ENCODE peak calls at places on chromosome 14, in seven cellular contexts. Q is effector memory CD4-positive, alpha-beta T cell; U is bronchial epithelial cell; Z is fibroblast of lung; I is adrenal gland; D is BE2C; Y is uterus. K is an unnamed sample. For H3K27me3 and H3K36me3, the result is how much of the 10 kb centered on the place peaks cover.

GRCh38 chr14:91412939-91413338 is 4.7 kb downstream of the CCDC88C start:
- DNase-seq in U (no peak), I (no peak), Z (no peak), D (no peak), Q (no peak), Y (no peak), K (no peak)

GRCh38 chr14:30375280-30375892 is 183.6 kb upstream of the G2E3 start:
- DNase-seq in I (peak), Q (peak), Y (peak), D (peak), U (peak), Z (peak), K (peak)

GRCh38 chr14:103533137-103533998 is 4.4 kb downstream of the TRMT61A start:
- DNase-seq in Y (peak), I (no peak), D (no peak), Q (no peak), U (no peak), Z (no peak), K (no peak)

GRCh38 chr14:86055512-86055911 is 525.6 kb downstream of the FLRT2 start:
- DNase-seq in Q (no peak), I (no peak), U (peak), D (no peak), Y (no peak), Z (peak), K (no peak)

GRCh38 chr14:106665814-106666213 is 1139.4 kb downstream of the TMEM121 start:
- DNase-seq in D (no peak), U (no peak), Z (no peak), Y (no peak), I (no peak), Q (no peak), K (no peak)

GRCh38 chr14:79451601-79452000 is 759.7 kb downstream of the DIO2 start:
- DNase-seq in D (no peak), I (no peak), U (no peak), Q (no peak), Y (no peak), Z (no peak), K (no peak)

GRCh38 chr14:75562048-75562447 is 16.4 kb upstream of the FLVCR2 start:
- DNase-seq in D (no peak), Y (no peak), I (no peak), U (peak), Z (no peak), Q (no peak), K (no peak)

GRCh38 chr14:91229743-91230200 is 14.7 kb downstream of the GPR68 start:
- DNase-seq in Y (no peak), U (peak), Q (peak), D (no peak), Z (peak), I (no peak), K (peak)

GRCh38 chr14:76763362-76764041 is 2.2 kb downstream of the VASH1 start:
- DNase-seq in I (no peak), U (no peak), Z (peak), D (no peak), Y (no peak), Q (no peak), K (no peak)

GRCh38 chr14:92635031-92635430 is 113.4 kb downstream of the LGMN start:
- DNase-seq in D (peak), I (no peak), Q (no peak), U (no peak), Y (no peak), Z (no peak), K (no peak)

GRCh38 chr14:60878536-60878935 is 102.3 kb downstream of the TRMT5 start:
- DNase-seq in U (no peak), Y (no peak), D (no peak), Z (peak), Q (no peak), I (no peak), K (no peak)

GRCh38 chr14:24631749-24632335 is 2.1 kb downstream of the GZMB start:
- DNase-seq in Y (no peak), D (no peak), Q (no peak), U (no peak), Z (no peak), I (no peak), K (no peak)

GRCh38 chr14:104824353-104824997 is 23.6 kb downstream of the ZBTB42 start:
- DNase-seq in Z (no peak), D (no peak), Q (no peak), Y (no peak), I (no peak), U (no peak), K (no peak)

GRCh38 chr14:64654072-64654899 is 49.9 kb upstream of the PLEKHG3 start:
- DNase-seq in I (no peak), U (peak), Z (peak), D (no peak), Q (no peak), Y (no peak), K (peak)

GRCh38 chr14:90797451-90797850 is 18.8 kb downstream of the TTC7B start:
- DNase-seq in D (no peak), U (no peak), Q (no peak), I (no peak), Z (no peak), Y (no peak), K (no peak)

GRCh38 chr14:77305696-77306095 is 15.0 kb downstream of the POMT2 start:
- DNase-seq in Z (no peak), U (no peak), D (no peak), Y (no peak), Q (no peak), I (no peak), K (no peak)

GRCh38 chr14:21486640-21487087 is 9.7 kb downstream of the TOX4 start:
- DNase-seq in Z (peak), U (no peak), Q (no peak), Y (no peak), I (no peak), D (no peak), K (peak)

GRCh38 chr14:32603992-32604391 is 274.9 kb downstream of the AKAP6 start:
- DNase-seq in U (no peak), D (no peak), Y (no peak), Q (no peak), I (no peak), Z (no peak), K (no peak)

GRCh38 chr14:20247651-20248246 is 8.7 kb downstream of the OR11H4 start:
- DNase-seq in U (peak), Z (no peak), Y (no peak), Q (no peak), I (no peak), D (no peak), K (no peak)

GRCh38 chr14:71693373-71693772 is 238.9 kb upstream of the RGS6 start:
- DNase-seq in Z (peak), Y (no peak), D (no peak), Q (no peak), U (peak), I (no peak), K (peak)

GRCh38 chr14:53894456-53894855 is 62.2 kb downstream of the BMP4 start:
- DNase-seq in U (peak), Y (no peak), D (no peak), Z (peak), I (no peak), Q (no peak), K (peak)

GRCh38 chr14:57462551-57462950 is 31.1 kb downstream of the CCDC198 start:
- DNase-seq in Y (no peak), D (no peak), U (peak), Q (no peak), Z (no peak), I (no peak), K (no peak)

GRCh38 chr14:39109893-39110715 is 4.0 kb upstream of the GEMIN2 start:
- DNase-seq in D (no peak), Y (no peak), Q (no peak), Z (no peak), I (no peak), U (no peak), K (no peak)

GRCh38 chr14:91154851-91155625 is 41.2 kb downstream of the DGLUCY start:
- DNase-seq in Z (peak), D (peak), Q (no peak), U (peak), Y (peak), I (peak), K (peak)

GRCh38 chr14:30287579-30288445 is 271.1 kb upstream of the G2E3 start:
- DNase-seq in Y (no peak), U (no peak), Q (no peak), D (no peak), I (no peak), Z (peak), K (no peak)

GRCh38 chr14:104523546-104523935 is 56.0 kb upstream of the C14orf180 start:
- DNase-seq in Q (no peak), D (no peak), I (no peak), Y (no peak), Z (no peak), U (no peak), K (no peak)

GRCh38 chr14:32933623-32933942 is 5.1 kb upstream of the NPAS3 start:
- DNase-seq in I (no peak), Y (no peak), Q (no peak), Z (peak), U (no peak), D (no peak), K (peak)

GRCh38 chr14:35122696-35123387 is 490 bp downstream of the PRORP start:
- DNase-seq in U (peak), Q (no peak), D (no peak), Z (peak), I (peak), Y (no peak), K (peak)

GRCh38 chr14:95211721-95212504 is 54.6 kb upstream of the DICER1 start:
- DNase-seq in U (no peak), D (no peak), Z (no peak), Q (no peak), I (no peak), Y (no peak), K (no peak)

GRCh38 chr14:85444685-85445084 is 85.3 kb upstream of the FLRT2 start:
- DNase-seq in Q (no peak), I (no peak), D (peak), U (no peak), Z (peak), Y (no peak), K (peak)

GRCh38 chr14:76760331-76761197 is 704 bp upstream of the VASH1 start:
- DNase-seq in Z (no peak), I (no peak), Q (no peak), Y (no peak), D (no peak), U (no peak), K (no peak)

GRCh38 chr14:69839017-69839416 is 40.2 kb upstream of the SMOC1 start:
- DNase-seq in U (no peak), Q (no peak), Z (no peak), Y (no peak), D (no peak), I (no peak), K (no peak)

GRCh38 chr14:91361236-91361811 is 56.3 kb downstream of the CCDC88C start:
- DNase-seq in U (peak), Y (no peak), I (peak), Z (no peak), D (no peak), Q (no peak), K (no peak)

GRCh38 chr14:52950898-52951729 is at the start of gene FERMT2:
- DNase-seq in D (peak), Y (peak), I (peak), Z (peak), U (peak), Q (peak), K (peak)

GRCh38 chr14:65465584-65465983 is 53.1 kb downstream of the FUT8 start:
- DNase-seq in Q (no peak), Z (no peak), U (no peak), Y (no peak), I (no peak), D (no peak), K (no peak)

GRCh38 chr14:95730126-95730525 is 16.2 kb upstream of the TCL1A start:
- DNase-seq in D (no peak), I (no peak), Y (no peak), U (no peak), Z (no peak), Q (no peak), K (no peak)

GRCh38 chr14:50741571-50741970 is 73.5 kb upstream of the SAV1 start:
- DNase-seq in U (peak), Q (no peak), Y (no peak), I (no peak), Z (peak), D (no peak), K (peak)

GRCh38 chr14:39219075-39219499 is 14.6 kb upstream of the MIA2 start:
- DNase-seq in Y (no peak), Q (no peak), U (no peak), Z (peak), I (no peak), D (no peak), K (peak)

DNA sequence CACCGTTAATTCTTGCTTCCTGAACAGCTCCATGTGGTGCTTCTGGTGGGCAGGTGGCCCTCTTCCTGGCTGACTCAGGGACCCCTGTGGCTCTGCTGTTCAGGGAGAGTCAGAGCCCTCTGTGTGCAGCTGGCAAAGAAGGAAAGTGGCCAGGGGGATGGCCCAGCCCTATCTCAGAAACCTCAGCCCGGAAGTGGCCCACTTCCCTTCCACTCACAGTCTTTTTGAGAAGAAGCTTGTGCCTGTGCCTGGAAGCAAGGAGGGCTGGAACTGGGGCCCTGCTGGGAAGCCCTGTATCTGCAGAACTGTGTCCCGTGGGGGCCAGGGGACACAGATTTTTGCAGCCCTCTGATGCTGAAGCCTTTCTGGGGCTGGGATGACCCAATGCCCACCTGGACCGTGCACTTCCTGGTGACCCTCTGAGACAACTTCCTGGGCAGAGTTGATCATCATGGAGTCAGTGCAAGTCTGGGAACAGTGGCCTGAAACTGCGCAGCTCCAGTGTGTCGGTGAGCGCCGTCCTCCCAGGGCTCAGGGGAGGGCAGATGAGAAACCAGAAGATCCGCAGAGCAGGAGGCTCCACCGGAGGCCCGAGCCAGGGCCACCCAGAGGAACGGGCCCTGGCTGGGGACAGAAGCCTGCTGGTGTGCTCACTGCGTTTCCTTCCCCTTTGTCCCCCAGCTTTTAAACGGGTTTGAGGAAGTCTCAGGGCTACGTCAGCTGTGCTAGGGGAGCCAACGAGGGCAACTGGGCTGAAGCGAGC is 217.3 kb upstream of the RTL1 start:
- DNase-seq in D (no peak), Y (peak), U (no peak), Z (peak), I (peak), Q (no peak), K (no peak)
- H3K4me3 ChIP-seq in D (no peak), Y (no peak), U (no peak), Z (no peak), I (no peak), Q (no peak), K (no peak)

GRCh38 chr14:59601056-59601455 is 24.4 kb upstream of the CCDC175 start:
- DNase-seq in Z (no peak), U (no peak), Q (no peak), Y (no peak), D (no peak), I (no peak), K (no peak)
- H3K27me3 ChIP-seq in Z (under half), U (under half), Q (under half), Y (under half), D (under half), I (under half), K (under half)

GRCh38 chr14:23559010-23559920 is 3.2 kb downstream of the THTPA start:
- DNase-seq in I (peak), U (peak), Q (peak), D (peak), Y (no peak), Z (peak), K (peak)

GRCh38 chr14:23562822-23563472 is 4.6 kb downstream of the AP1G2 start:
- DNase-seq in I (peak), Z (peak), Y (no peak), U (peak), D (peak), Q (peak), K (peak)

GRCh38 chr14:23559921-23560520 is 4.0 kb downstream of the THTPA start:
- DNase-seq in Z (no peak), Q (no peak), U (no peak), Y (no peak), I (no peak), D (no peak), K (no peak)

GRCh38 chr14:23561873-23562821 is 5.4 kb downstream of the AP1G2 start:
- DNase-seq in U (no peak), Q (no peak), Y (no peak), I (no peak), Z (peak), D (no peak), K (no peak)

GRCh38 chr14:23561259-23561658 is 5.2 kb downstream of the THTPA start:
- DNase-seq in D (no peak), I (no peak), Q (no peak), Y (no peak), U (no peak), Z (no peak), K (no peak)
- H3K36me3 ChIP-seq in D (under half), I (half or more), Q (half or more), Y (under half), U (under half), Z (under half), K (under half)

GRCh38 chr14:102187044-102187443 is 47.3 kb downstream of the WDR20 start:
- DNase-seq in Y (peak), D (no peak), Z (peak), U (peak), I (peak), Q (no peak), K (peak)
- H3K4me3 ChIP-seq in Y (no peak), D (no peak), Z (no peak), U (no peak), I (no peak), Q (no peak), K (no peak)

GRCh38 chr14:37185670-37186069 is 12.1 kb upstream of the MIPOL1 start:
- DNase-seq in Q (no peak), Y (no peak), D (no peak), Z (no peak), I (no peak), U (no peak), K (no peak)

GRCh38 chr14:37181441-37181840 is 9.0 kb upstream of the SLC25A21 start:
- DNase-seq in I (no peak), D (no peak), U (no peak), Q (no peak), Y (no peak), Z (no peak), K (no peak)

GRCh38 chr14:37179896-37180502 is 7.6 kb upstream of the SLC25A21 start:
- DNase-seq in I (no peak), D (no peak), Q (no peak), U (peak), Y (no peak), Z (peak), K (peak)
- H3K27me3 ChIP-seq in I (under half), D (under half), Q (under half), U (under half), Y (under half), Z (under half), K (under half)

K was measured in brain microvascular endothelial cell.